ENCODE peak calls at places on chromosomes 11 and 22, in nine cellular contexts. W, U, L, N, R, M, F, A and J are unnamed samples. For H3K27me3, the result is how much of the 10 kb centered on the place peaks cover.

GRCh38 chr22:27883656-27884350 is 35.3 kb downstream of the PITPNB start:
- DNase-seq in F (no peak), R (no peak), A (no peak), W (no peak), L (no peak), U (no peak), M (no peak), N (no peak), J (no peak)

GRCh38 chr11:35918716-35919115 is 25.1 kb upstream of the LDLRAD3 start:
- DNase-seq in R (no peak), N (peak), F (no peak), W (no peak), L (no peak), A (no peak), M (no peak), U (no peak), J (no peak)

GRCh38 chr11:92596596-92597317 is 372.1 kb downstream of the FAT3 start:
- DNase-seq in L (no peak), A (no peak), U (no peak), R (no peak), M (peak), N (no peak), F (no peak), W (no peak), J (no peak)

GRCh38 chr11:113163291-113164030 is 150.9 kb upstream of the TTC12 start:
- DNase-seq in M (no peak), U (no peak), A (no peak), F (no peak), R (no peak), W (peak), N (no peak), L (no peak), J (no peak)

GRCh38 chr11:5499671-5500070 is 10.1 kb downstream of the UBQLN3 start:
- DNase-seq in R (no peak), L (no peak), M (no peak), W (no peak), A (no peak), N (no peak), F (no peak), U (no peak), J (no peak)

GRCh38 chr11:33172996-33173395 is 11.7 kb upstream of the CSTF3 start:
- DNase-seq in R (peak), U (no peak), N (no peak), A (no peak), F (no peak), M (no peak), L (peak), W (peak), J (no peak)

GRCh38 chr11:73463359-73463758 is 87.2 kb downstream of the RELT start:
- DNase-seq in W (peak), N (no peak), R (no peak), M (peak), A (no peak), L (no peak), U (no peak), F (no peak), J (no peak)

GRCh38 chr11:394034-394857 is at the start of gene PKP3:
- DNase-seq in L (peak), F (no peak), A (no peak), U (peak), M (peak), W (peak), N (peak), R (peak), J (no peak)

GRCh38 chr11:61270354-61271070 is 24.6 kb downstream of the VWCE start:
- DNase-seq in W (no peak), N (no peak), U (no peak), L (no peak), A (no peak), F (no peak), M (no peak), R (no peak), J (no peak)

GRCh38 chr11:119363874-119364590 is 17.5 kb downstream of the USP2 start:
- DNase-seq in A (peak), N (peak), F (no peak), U (peak), W (peak), L (peak), M (no peak), R (peak), J (peak)

GRCh38 chr11:43833657-43834073 is 47.0 kb upstream of the ALKBH3 start:
- DNase-seq in A (no peak), L (no peak), U (no peak), W (peak), F (no peak), M (peak), N (no peak), R (no peak), J (no peak)

GRCh38 chr11:66081505-66081904 is 11.4 kb downstream of the PACS1 start:
- DNase-seq in N (no peak), U (peak), F (no peak), W (peak), M (no peak), L (peak), A (peak), R (no peak), J (peak)

GRCh38 chr11:68508425-68508824 is 47.9 kb downstream of the PPP6R3 start:
- DNase-seq in U (no peak), M (no peak), N (no peak), R (no peak), W (no peak), L (no peak), F (no peak), A (no peak), J (no peak)

GRCh38 chr11:106152013-106152412 is 74.6 kb downstream of the AASDHPPT start:
- DNase-seq in W (peak), M (peak), U (no peak), A (no peak), L (no peak), F (no peak), N (peak), R (peak), J (no peak)

GRCh38 chr11:62432695-62433094 is 13.9 kb downstream of the SCGB1A1 start:
- DNase-seq in W (no peak), M (no peak), N (no peak), F (no peak), R (no peak), A (no peak), U (no peak), L (no peak), J (no peak)

GRCh38 chr22:30635273-30636225 is at the start of gene SLC35E4:
- DNase-seq in U (peak), F (peak), W (peak), L (peak), A (peak), R (peak), N (peak), M (peak), J (peak)

GRCh38 chr11:61967924-61968757 is 707 bp upstream of the FTH1 start:
- DNase-seq in U (peak), L (no peak), M (no peak), F (peak), W (no peak), A (peak), R (peak), N (peak), J (peak)

GRCh38 chr11:56251954-56252353 is at the start of gene OR5T3:
- DNase-seq in M (no peak), A (no peak), N (no peak), F (no peak), R (no peak), L (no peak), W (no peak), U (no peak), J (no peak)

GRCh38 chr11:114399490-114399889 is 821 bp downstream of the C11orf71 start:
- DNase-seq in L (no peak), W (no peak), F (no peak), R (no peak), M (no peak), N (no peak), A (no peak), U (no peak), J (no peak)

GRCh38 chr22:38176170-38176741 is 5.4 kb downstream of the PLA2G6 start:
- DNase-seq in F (peak), U (peak), M (peak), L (peak), A (peak), N (no peak), W (peak), R (no peak), J (peak)

GRCh38 chr11:72652133-72652532 is 22.1 kb downstream of the PDE2A start:
- DNase-seq in W (no peak), N (no peak), F (no peak), M (no peak), U (no peak), L (no peak), A (no peak), R (no peak), J (no peak)

GRCh38 chr22:19513823-19514222 is 10.4 kb downstream of the CLDN5 start:
- DNase-seq in W (no peak), M (no peak), L (no peak), U (no peak), F (no peak), A (no peak), R (no peak), N (no peak), J (no peak)

GRCh38 chr11:74010306-74010981 is 1.6 kb upstream of the UCP3 start:
- DNase-seq in A (no peak), R (no peak), M (no peak), U (no peak), L (no peak), W (no peak), N (no peak), F (no peak), J (no peak)

GRCh38 chr11:86481399-86481798 is 106.7 kb downstream of the CCDC81 start:
- DNase-seq in F (no peak), A (no peak), L (no peak), M (no peak), U (no peak), W (no peak), N (no peak), R (no peak), J (no peak)

GRCh38 chr11:61771995-61772455 is 19.6 kb downstream of the MYRF start:
- DNase-seq in N (peak), U (no peak), A (no peak), R (peak), L (no peak), M (no peak), F (no peak), W (peak), J (no peak)

GRCh38 chr11:86678823-86679222 is 6.4 kb upstream of the ME3 start:
- DNase-seq in L (no peak), U (no peak), R (no peak), N (peak), M (peak), F (no peak), A (no peak), W (no peak), J (no peak)

GRCh38 chr22:35376728-35377472 is 4.0 kb upstream of the HMOX1 start:
- DNase-seq in F (peak), M (peak), A (peak), L (peak), R (peak), N (peak), W (peak), U (peak), J (no peak)

GRCh38 chr22:46569055-46569847 is 31.8 kb upstream of the CELSR1 start:
- DNase-seq in M (no peak), F (no peak), N (no peak), A (no peak), U (no peak), W (no peak), R (no peak), L (no peak), J (no peak)

GRCh38 chr22:38398609-38399401 is 56.2 kb downstream of the KCNJ4 start:
- DNase-seq in W (peak), N (peak), U (peak), L (peak), A (peak), R (peak), M (peak), F (peak), J (peak)

GRCh38 chr11:83990160-83990733 is 704.1 kb upstream of the CCDC90B start:
- DNase-seq in F (no peak), W (no peak), L (no peak), R (no peak), A (no peak), N (no peak), M (no peak), U (no peak), J (no peak)

GRCh38 chr11:128171496-128171895 is 415.9 kb downstream of the ETS1 start:
- DNase-seq in W (peak), L (no peak), F (no peak), R (no peak), M (no peak), U (no peak), A (no peak), N (no peak), J (no peak)

GRCh38 chr11:34604216-34604615 is 16.7 kb upstream of the EHF start:
- DNase-seq in W (no peak), F (no peak), R (no peak), A (no peak), M (no peak), U (no peak), N (no peak), L (no peak), J (no peak)

GRCh38 chr22:34080501-34080900 is 160.2 kb upstream of the LARGE1 start:
- DNase-seq in F (no peak), N (no peak), R (no peak), W (no peak), A (no peak), U (no peak), L (no peak), M (no peak), J (no peak)

GRCh38 chr11:72422414-72422813 is 11.9 kb downstream of the CLPB start:
- DNase-seq in L (no peak), F (no peak), W (no peak), M (no peak), A (no peak), U (no peak), R (no peak), N (no peak), J (no peak)

DNA sequence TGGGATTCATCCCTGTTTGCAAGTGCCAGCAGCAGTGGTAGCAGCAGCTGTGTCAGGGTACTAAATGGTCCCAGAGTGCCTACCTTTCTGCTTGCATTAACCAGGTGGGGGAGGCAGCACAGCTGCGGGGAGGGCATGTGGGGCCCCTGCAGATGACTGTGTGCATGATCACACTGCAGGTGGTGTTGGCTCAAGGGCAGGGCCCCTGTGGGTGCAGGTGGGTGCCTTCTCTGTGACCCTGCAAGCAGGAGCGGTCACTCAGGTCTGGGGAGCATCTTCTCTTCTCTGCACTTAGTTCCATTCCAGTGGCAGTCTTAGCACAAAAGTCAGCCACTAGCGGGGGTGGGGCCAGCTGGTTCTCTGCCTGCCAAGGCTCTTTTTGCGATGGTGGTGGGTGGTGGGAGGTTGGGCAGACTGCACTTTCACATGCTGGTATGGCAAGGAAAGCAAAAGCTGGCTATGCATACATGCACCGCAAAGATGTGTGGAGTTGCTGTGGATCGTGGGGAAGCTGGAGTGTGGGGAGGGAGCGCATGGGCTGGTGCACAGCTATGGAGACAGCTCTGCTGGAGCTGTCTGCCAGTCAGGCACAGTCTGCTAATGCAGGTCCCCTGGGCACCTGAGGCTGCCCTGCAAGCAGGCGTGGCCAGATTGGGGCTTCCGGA is 157.1 kb downstream of the DYNC2H1 start:
- DNase-seq in U (no peak), N (peak), L (no peak), A (no peak), M (no peak), W (no peak), R (no peak), F (no peak), J (no peak)
- H3K27me3 ChIP-seq in U (under half), N (under half), L (under half), A (under half), M (under half), W (under half), R (under half), F (under half), J (under half)

GRCh38 chr11:23569547-23569946 is 709.3 kb upstream of the CCDC179 start:
- DNase-seq in L (no peak), M (no peak), A (no peak), W (no peak), U (no peak), F (no peak), N (no peak), R (no peak), J (no peak)

GRCh38 chr11:23563591-23563990 is 703.3 kb upstream of the CCDC179 start:
- DNase-seq in N (no peak), U (no peak), M (no peak), R (no peak), L (no peak), F (no peak), W (no peak), A (no peak), J (no peak)

GRCh38 chr11:23569134-23569533 is 708.9 kb upstream of the CCDC179 start:
- DNase-seq in F (no peak), U (no peak), M (no peak), W (no peak), R (no peak), A (no peak), N (no peak), L (no peak), J (no peak)

GRCh38 chr11:23564370-23564769 is 704.1 kb upstream of the CCDC179 start:
- DNase-seq in M (no peak), N (no peak), F (no peak), R (no peak), U (no peak), A (no peak), L (no peak), W (no peak), J (no peak)
- H3K27ac ChIP-seq in M (no peak), N (no peak), F (no peak), R (no peak), U (no peak), A (no peak), L (no peak), W (no peak), J (no peak)

GRCh38 chr11:133081020-133081419 is 451.3 kb downstream of the OPCML start:
- DNase-seq in A (no peak), W (no peak), M (no peak), N (peak), F (no peak), U (no peak), R (peak), L (no peak), J (no peak)

GRCh38 chr11:133081730-133082452 is 450.4 kb downstream of the OPCML start:
- DNase-seq in F (no peak), N (peak), A (no peak), U (no peak), W (no peak), R (peak), L (no peak), M (no peak), J (no peak)

GRCh38 chr11:133082453-133082781 is 449.9 kb downstream of the OPCML start:
- DNase-seq in R (peak), U (peak), W (peak), A (no peak), F (no peak), N (no peak), L (no peak), M (no peak), J (no peak)

GRCh38 chr11:133086518-133086917 is 445.8 kb downstream of the OPCML start:
- DNase-seq in R (no peak), F (no peak), L (no peak), M (no peak), W (no peak), A (no peak), U (no peak), N (no peak), J (no peak)

GRCh38 chr11:133082851-133083488 is 449.3 kb downstream of the OPCML start:
- DNase-seq in A (peak), N (peak), U (peak), F (no peak), L (peak), M (peak), W (peak), R (peak), J (peak)
- H3K27me3 ChIP-seq in A (under half), N (under half), U (under half), F (under half), L (under half), M (under half), W (half or more), R (under half), J (under half)

DNA sequence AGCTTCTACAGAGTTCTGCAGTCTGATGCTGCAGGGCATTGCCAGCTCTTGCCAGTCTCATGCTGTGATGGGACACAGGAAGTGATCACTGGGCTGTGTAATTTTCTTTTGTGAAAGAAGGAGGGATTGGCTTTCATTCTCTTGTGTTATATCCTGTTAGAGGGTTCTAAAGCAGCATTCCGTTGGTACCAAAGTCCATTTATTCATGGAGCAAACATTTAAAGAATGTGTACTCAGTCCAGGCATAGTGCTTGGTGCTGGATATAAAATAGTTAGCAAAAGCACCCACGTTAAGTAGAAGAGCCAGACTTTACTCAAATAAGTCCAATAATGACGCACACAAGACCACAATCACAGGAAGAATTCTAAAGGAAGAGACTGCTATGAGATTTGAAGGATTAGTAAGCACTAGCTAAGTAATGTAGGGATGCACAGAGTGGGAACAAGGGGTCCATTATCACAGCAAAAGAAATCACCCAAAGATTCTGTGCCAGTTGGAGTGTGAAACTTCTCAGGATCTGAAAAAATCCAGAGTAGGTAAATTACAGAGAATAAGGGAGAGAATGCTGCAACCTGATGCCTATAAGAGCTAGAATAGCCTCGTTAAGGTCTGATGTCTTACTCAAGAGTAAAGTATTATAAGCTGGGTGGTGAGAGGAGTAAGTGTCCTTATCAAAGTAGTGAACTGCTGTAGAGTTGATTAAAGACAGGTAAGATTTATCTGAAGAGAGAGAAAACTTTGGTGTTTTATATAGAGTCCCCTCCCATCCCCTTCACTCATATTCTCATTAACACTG is 728.3 kb downstream of the METTL15 start:
- DNase-seq in M (peak), U (no peak), L (no peak), F (no peak), R (no peak), A (no peak), N (no peak), W (peak), J (no peak)
- H3K27ac ChIP-seq in M (peak), U (no peak), L (no peak), F (no peak), R (no peak), A (no peak), N (no peak), W (no peak), J (no peak)

GRCh38 chr11:27963370-27963769 is 144.6 kb downstream of the KIF18A start:
- DNase-seq in M (no peak), W (no peak), N (no peak), A (no peak), F (no peak), U (no peak), L (no peak), R (no peak), J (no peak)

GRCh38 chr11:27972432-27973170 is 135.4 kb downstream of the KIF18A start:
- DNase-seq in A (no peak), U (no peak), N (no peak), F (no peak), W (peak), R (no peak), L (no peak), M (no peak), J (no peak)

GRCh38 chr11:27965559-27965958 is 142.4 kb downstream of the KIF18A start:
- DNase-seq in N (no peak), A (no peak), U (no peak), R (peak), W (no peak), M (no peak), F (no peak), L (no peak), J (no peak)

GRCh38 chr11:27971256-27971655 is 136.7 kb downstream of the KIF18A start:
- DNase-seq in U (no peak), F (no peak), M (no peak), L (no peak), W (no peak), R (no peak), A (no peak), N (no peak), J (no peak)

GRCh38 chr11:27968461-27968860 is 139.5 kb downstream of the KIF18A start:
- DNase-seq in W (no peak), U (no peak), M (no peak), L (no peak), N (no peak), A (no peak), R (no peak), F (no peak), J (no peak)
- H3K27me3 ChIP-seq in W (under half), U (under half), M (under half), L (under half), N (under half), A (under half), R (under half), F (under half), J (under half)